ENCODE peak calls at places on chromosomes 11 and 22, in six cellular contexts. B is GM23338, E is PC-3, M is neural progenitor cell, N is hepatocyte, X is HCT116. Z is an unnamed sample.
A peak's percentile ranks its signal among the peaks of the same experiment; 100 is the strongest.

GRCh38 chr11:77999446-77999845 is 5.0 kb upstream of the INTS4 start:
- DNase-seq in E (no peak), X (no peak), M (no peak), B (no peak), N (no peak), Z (no peak)

GRCh38 chr11:78313181-78313788 is 104.3 kb downstream of the GAB2 start:
- DNase-seq in B (no peak), M (no peak), X (peak; percentile 10), E (peak; percentile 85), N (peak; percentile 31), Z (peak; percentile 86)

GRCh38 chr11:67262731-67263675 is 3.3 kb upstream of the GRK2 start:
- DNase-seq in B (peak; percentile 91), M (peak; percentile 83), X (peak; percentile 39), E (peak; percentile 92), N (peak; percentile 88), Z (peak; percentile 94)

GRCh38 chr11:1084561-1085439 is 10.1 kb downstream of the MUC2 start:
- DNase-seq in B (no peak), X (no peak), N (no peak), M (no peak), E (no peak), Z (no peak)

GRCh38 chr11:113847111-113847510 is 28.3 kb downstream of the USP28 start:
- DNase-seq in E (no peak), B (no peak), N (no peak), M (no peak), X (no peak), Z (no peak)

GRCh38 chr22:49439373-49439772 is 388.3 kb downstream of the BRD1 start:
- DNase-seq in X (no peak), N (no peak), E (no peak), M (no peak), B (no peak), Z (no peak)

GRCh38 chr11:128610765-128611617 is 23.6 kb upstream of the ETS1 start:
- DNase-seq in N (no peak), B (no peak), X (no peak), M (no peak), E (no peak), Z (no peak)

GRCh38 chr11:113991170-113991569 is 16.3 kb downstream of the HTR3A start:
- DNase-seq in M (peak; percentile 85), B (peak; percentile 87), N (peak; percentile 77), X (no peak), E (peak; percentile 46), Z (peak; percentile 61)

GRCh38 chr11:110174645-110175310 is 81.6 kb downstream of the ZC3H12C start:
- DNase-seq in M (no peak), N (no peak), B (no peak), X (no peak), E (no peak), Z (peak; percentile 68)

GRCh38 chr11:575324-575995 is 810 bp upstream of the PHRF1 start:
- DNase-seq in B (peak; percentile 88), M (peak; percentile 96), X (peak; percentile 24), N (no peak), E (peak; percentile 59), Z (peak; percentile 80)

GRCh38 chr22:43094085-43094484 is 4.9 kb upstream of the TTLL1 start:
- DNase-seq in E (peak; percentile 84), N (peak; percentile 45), X (no peak), B (no peak), M (no peak), Z (peak; percentile 71)

GRCh38 chr11:47204633-47204989 is 10.2 kb upstream of the DDB2 start:
- DNase-seq in N (peak; percentile 57), M (no peak), B (peak; percentile 49), X (no peak), E (peak; percentile 85), Z (peak; percentile 81)

GRCh38 chr22:37401401-37401859 is 25.8 kb downstream of the ELFN2 start:
- DNase-seq in E (no peak), X (no peak), N (peak; percentile 36), M (no peak), B (no peak), Z (peak; percentile 39)

GRCh38 chr11:131099746-131100145 is 183.5 kb upstream of the SNX19 start:
- DNase-seq in M (no peak), N (no peak), X (no peak), E (peak; percentile 46), B (no peak), Z (peak; percentile 12)

GRCh38 chr22:22955276-22955798 is 67.7 kb downstream of the IGLL5 start:
- DNase-seq in B (no peak), N (no peak), X (no peak), M (no peak), E (no peak), Z (no peak)

GRCh38 chr22:24578355-24579241 is 14.3 kb downstream of the LRRC75B start:
- DNase-seq in X (no peak), B (no peak), M (no peak), E (peak; percentile 13), N (peak; percentile 67), Z (peak; percentile 28)

GRCh38 chr11:134069426-134069921 is 602 bp downstream of the JAM3 start:
- DNase-seq in X (no peak), M (peak; percentile 71), B (peak; percentile 70), E (no peak), N (peak; percentile 44), Z (peak; percentile 79)

GRCh38 chr11:33696411-33696810 is 4.2 kb downstream of the C11orf91 start:
- DNase-seq in N (no peak), M (no peak), B (no peak), E (no peak), X (no peak), Z (no peak)
- TF ChIP-seq EZH2phosphoT487 in N (no peak), M (no peak), B (no peak), E (no peak), X (no peak), Z (no peak)

GRCh38 chr22:45905326-45905923 is 71.5 kb downstream of the WNT7B start:
- DNase-seq in X (no peak), B (no peak), N (no peak), M (peak; percentile 95), E (no peak), Z (no peak)
- TF ChIP-seq EZH2 in X (no peak), B (no peak), N (no peak), M (no peak), E (no peak), Z (no peak)

GRCh38 chr22:30607300-30607930 is 441 bp downstream of the TCN2 start:
- DNase-seq in E (no peak), B (no peak), M (peak; percentile 28), N (no peak), X (no peak), Z (no peak)
- H3K4me1 ChIP-seq in E (peaks cover 34% of the 10 kb centered on the region), B (peaks cover 36% of the 10 kb centered on the region), M (peaks cover 30% of the 10 kb centered on the region), N (peaks cover 39% of the 10 kb centered on the region), X (peaks cover 47% of the 10 kb centered on the region), Z (peaks cover 23% of the 10 kb centered on the region)

GRCh38 chr11:103624708-103625623 is 411.5 kb upstream of the DDI1 start:
- DNase-seq in B (peak; percentile 54), X (no peak), N (no peak), M (no peak), E (peak; percentile 96), Z (peak; percentile 95)
- TF ChIP-seq EZH2phosphoT487 in B (no peak), X (no peak), N (no peak), M (no peak), E (no peak), Z (no peak)

GRCh38 chr11:2304156-2305139 is 2.6 kb downstream of the TSPAN32 start:
- DNase-seq in N (no peak), X (no peak), E (no peak), B (no peak), M (no peak), Z (no peak)
- TF ChIP-seq EZH2 in N (no peak), X (no peak), E (no peak), B (no peak), M (no peak), Z (no peak)

GRCh38 chr11:69431136-69431535 is 50.3 kb upstream of the LINC01488 start:
- DNase-seq in X (no peak), B (no peak), N (no peak), M (no peak), E (no peak), Z (no peak)
- H3K4me1 ChIP-seq in X (peaks cover 16% of the 10 kb centered on the region), B (peaks cover 7% of the 10 kb centered on the region), N (no peaks in the 10 kb centered on the region), M (peaks cover 32% of the 10 kb centered on the region), E (no peaks in the 10 kb centered on the region), Z (no peaks in the 10 kb centered on the region)

GRCh38 chr11:14288189-14288935 is 70.6 kb downstream of the RRAS2 start:
- DNase-seq in E (peak; percentile 71), M (no peak), N (no peak), B (no peak), X (no peak), Z (peak; percentile 88)
- TF ChIP-seq EZH2phosphoT487 in E (no peak), M (no peak), N (no peak), B (no peak), X (no peak), Z (no peak)

DNA sequence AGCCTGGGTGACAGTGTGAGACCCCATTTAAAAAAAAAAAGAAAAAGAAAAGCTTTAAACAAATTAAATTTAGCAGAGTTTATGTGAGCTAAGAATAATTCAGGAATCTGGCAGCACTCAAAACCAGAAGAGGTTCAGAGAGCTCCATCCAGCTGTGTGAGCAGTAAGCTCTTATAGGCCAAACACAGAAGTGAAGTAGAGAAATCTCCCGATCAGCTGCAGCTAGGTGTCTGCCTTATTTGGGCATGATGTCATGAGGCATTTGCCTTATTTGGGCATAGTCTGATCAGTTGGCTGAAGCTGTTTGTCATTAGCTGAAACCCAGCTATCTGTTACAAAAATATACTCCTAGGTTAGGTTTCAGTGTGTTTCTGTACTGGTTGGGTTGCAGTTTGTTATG is 8.2 kb downstream of the MS4A15 start:
- DNase-seq in N (no peak), X (no peak), M (no peak), B (peak; percentile 40), E (no peak), Z (no peak)
- TF ChIP-seq EZH2 in N (no peak), X (no peak), M (no peak), B (no peak), E (no peak), Z (no peak)